ENCODE peak calls at places on chromosomes 13 and 19, in five cellular contexts. V is H4; O is esophagus squamous epithelium; K is psoas muscle; M is Jurkat, Clone E6-1. H is an unnamed sample.

GRCh38 chr13:96473463-96474157 is 383.7 kb downstream of the HS6ST3 start:
- DNase-seq in K (no peak), O (no peak), M (no peak), V (no peak), H (no peak)

GRCh38 chr13:73837147-73837546 is 297.1 kb downstream of the KLF12 start:
- DNase-seq in M (no peak), O (no peak), K (no peak), V (no peak), H (no peak)

GRCh38 chr19:48751835-48752510 is 468 bp downstream of the FUT1 start:
- DNase-seq in M (no peak), V (no peak), K (no peak), O (no peak), H (no peak)

GRCh38 chr13:52127783-52128702 is 830 bp downstream of the NEK5 start:
- DNase-seq in V (peak), M (peak), K (peak), O (no peak), H (peak)

GRCh38 chr19:12737666-12738351 is 512 bp downstream of the GET3 start:
- DNase-seq in M (no peak), V (no peak), K (no peak), O (no peak), H (no peak)

GRCh38 chr19:2867025-2867991 is at the start of gene ZNF556:
- DNase-seq in O (no peak), V (peak), M (peak), K (peak), H (no peak)

GRCh38 chr13:66922444-66922843 is 307.7 kb downstream of the PCDH9 start:
- DNase-seq in V (no peak), M (no peak), K (no peak), O (no peak), H (no peak)

GRCh38 chr19:32876236-32876918 is 6.8 kb upstream of the SLC7A9 start:
- DNase-seq in K (no peak), M (no peak), O (no peak), V (no peak), H (no peak)

GRCh38 chr13:35927554-35927953 is 203.6 kb downstream of the DCLK1 start:
- DNase-seq in O (no peak), M (no peak), K (no peak), V (peak), H (peak)

GRCh38 chr13:48489003-48489402 is 43.9 kb downstream of the RCBTB2 start:
- DNase-seq in M (no peak), V (no peak), O (no peak), K (no peak), H (no peak)

GRCh38 chr13:113981611-113982295 is 7.9 kb upstream of the C13orf46 start:
- DNase-seq in M (no peak), O (no peak), K (peak), V (no peak), H (no peak)

GRCh38 chr19:19120308-19121156 is 17.7 kb downstream of the TMEM161A start:
- DNase-seq in K (peak), V (peak), O (no peak), M (peak), H (peak)

GRCh38 chr19:32824906-32825608 is 44.5 kb downstream of the SLC7A9 start:
- DNase-seq in O (no peak), V (no peak), M (no peak), K (no peak), H (no peak)

GRCh38 chr13:30863231-30863630 is 42.8 kb upstream of the MEDAG start:
- DNase-seq in O (no peak), V (no peak), M (no peak), K (no peak), H (no peak)

GRCh38 chr13:22655106-22655852 is 525.5 kb upstream of the SGCG start:
- DNase-seq in M (no peak), K (no peak), O (no peak), V (no peak), H (no peak)

GRCh38 chr13:29893438-29893837 is 43.0 kb upstream of the UBL3 start:
- DNase-seq in K (no peak), M (no peak), O (no peak), V (no peak), H (no peak)

GRCh38 chr19:50565984-50566903 is 2.0 kb downstream of the LRRC4B start:
- DNase-seq in O (no peak), M (no peak), K (no peak), V (no peak), H (no peak)

GRCh38 chr13:94176576-94176975 is 302.9 kb downstream of the DCT start:
- DNase-seq in O (no peak), V (no peak), M (no peak), K (no peak), H (no peak)

GRCh38 chr19:56840452-56841193 is at the start of the genes PEG3 and ZIM2:
- DNase-seq in V (no peak), O (no peak), M (no peak), K (peak), H (no peak)

GRCh38 chr13:98144501-98145350 is 1.8 kb downstream of the FARP1 start:
- DNase-seq in V (peak), K (no peak), M (no peak), O (no peak), H (no peak)

GRCh38 chr19:17327654-17328516 is 6.8 kb downstream of the ANO8 start:
- DNase-seq in V (no peak), M (no peak), O (no peak), K (no peak), H (no peak)

H was measured in brain microvascular endothelial cell.